ENCODE peak calls at places on chromosomes 11 and 22, in four cellular contexts. One of them, this sample, is unnamed.

GRCh38 chr11:96484361-96484760 is 94.5 kb downstream of the JRKL start:
- DNase-seq in GM20000: no peak
- DNase-seq in mesendoderm: no peak
- DNase-seq in activated T-helper 9 cell treated with anti-CD3 and anti-CD28 coated beads, Interleukin-2, amount 50 U/mL, for 16 hours: no peak
- DNase-seq in this sample: no peak

GRCh38 chr22:37232140-37232998 is 11.7 kb downstream of the RAC2 start:
- DNase-seq in GM20000: no peak
- DNase-seq in mesendoderm: no peak
- DNase-seq in activated T-helper 9 cell treated with anti-CD3 and anti-CD28 coated beads, Interleukin-2, amount 50 U/mL, for 16 hours: no peak
- DNase-seq in this sample: no peak

GRCh38 chr11:108938604-108939003 is 273.7 kb downstream of the DDX10 start:
- DNase-seq in mesendoderm: no peak
- DNase-seq in activated T-helper 9 cell treated with anti-CD3 and anti-CD28 coated beads, Interleukin-2, amount 50 U/mL, for 16 hours: no peak
- DNase-seq in GM20000: no peak
- DNase-seq in this sample: no peak

GRCh38 chr22:39414886-39415285 is 15.3 kb downstream of the TAB1 start:
- DNase-seq in mesendoderm: no peak
- DNase-seq in activated T-helper 9 cell treated with anti-CD3 and anti-CD28 coated beads, Interleukin-2, amount 50 U/mL, for 16 hours: no peak
- DNase-seq in GM20000: no peak
- DNase-seq in this sample: no peak

GRCh38 chr11:107591446-107592236 is 694 bp downstream of the ELMOD1 start:
- DNase-seq in GM20000: peak; percentile 60
- DNase-seq in mesendoderm: peak; percentile 44
- DNase-seq in activated T-helper 9 cell treated with anti-CD3 and anti-CD28 coated beads, Interleukin-2, amount 50 U/mL, for 16 hours: peak; percentile 21
- DNase-seq in this sample: peak; percentile 43

GRCh38 chr11:122746050-122746478 is 90.5 kb downstream of the UBASH3B start:
- DNase-seq in mesendoderm: no peak
- DNase-seq in activated T-helper 9 cell treated with anti-CD3 and anti-CD28 coated beads, Interleukin-2, amount 50 U/mL, for 16 hours: peak; percentile 33
- DNase-seq in GM20000: peak; percentile 76
- DNase-seq in this sample: no peak

GRCh38 chr11:111406091-111406490 is 27.0 kb upstream of the POU2AF1 start:
- DNase-seq in GM20000: no peak
- DNase-seq in activated T-helper 9 cell treated with anti-CD3 and anti-CD28 coated beads, Interleukin-2, amount 50 U/mL, for 16 hours: no peak
- DNase-seq in mesendoderm: no peak
- DNase-seq in this sample: no peak

GRCh38 chr11:15053201-15053685 is 20.1 kb upstream of the CALCB start:
- DNase-seq in activated T-helper 9 cell treated with anti-CD3 and anti-CD28 coated beads, Interleukin-2, amount 50 U/mL, for 16 hours: no peak
- DNase-seq in mesendoderm: peak; percentile 23
- DNase-seq in GM20000: no peak
- DNase-seq in this sample: no peak

GRCh38 chr22:38728899-38729796 is 23.4 kb downstream of the GTPBP1 start:
- DNase-seq in activated T-helper 9 cell treated with anti-CD3 and anti-CD28 coated beads, Interleukin-2, amount 50 U/mL, for 16 hours: no peak
- DNase-seq in GM20000: no peak
- DNase-seq in mesendoderm: no peak
- DNase-seq in this sample: no peak

GRCh38 chr22:46150615-46151423 is 493 bp downstream of the PPARA start:
- DNase-seq in GM20000: peak; percentile 85
- DNase-seq in activated T-helper 9 cell treated with anti-CD3 and anti-CD28 coated beads, Interleukin-2, amount 50 U/mL, for 16 hours: peak; percentile 54
- DNase-seq in mesendoderm: no peak
- DNase-seq in this sample: no peak

GRCh38 chr22:38239101-38239761 is 33.6 kb downstream of the TMEM184B start:
- DNase-seq in activated T-helper 9 cell treated with anti-CD3 and anti-CD28 coated beads, Interleukin-2, amount 50 U/mL, for 16 hours: no peak
- DNase-seq in GM20000: no peak
- DNase-seq in mesendoderm: peak; percentile 37
- DNase-seq in this sample: peak; percentile 89

GRCh38 chr22:39176067-39176621 is 23.7 kb upstream of the CBX7 start:
- DNase-seq in GM20000: no peak
- DNase-seq in mesendoderm: peak; percentile 90
- DNase-seq in activated T-helper 9 cell treated with anti-CD3 and anti-CD28 coated beads, Interleukin-2, amount 50 U/mL, for 16 hours: no peak
- DNase-seq in this sample: peak; percentile 79

GRCh38 chr11:58921778-58922390 is 17.4 kb upstream of the GLYATL1 start:
- DNase-seq in mesendoderm: no peak
- DNase-seq in GM20000: no peak
- DNase-seq in activated T-helper 9 cell treated with anti-CD3 and anti-CD28 coated beads, Interleukin-2, amount 50 U/mL, for 16 hours: no peak
- DNase-seq in this sample: no peak

GRCh38 chr11:60959445-60959844 is 7.5 kb upstream of the SLC15A3 start:
- DNase-seq in activated T-helper 9 cell treated with anti-CD3 and anti-CD28 coated beads, Interleukin-2, amount 50 U/mL, for 16 hours: no peak
- DNase-seq in mesendoderm: no peak
- DNase-seq in GM20000: no peak
- DNase-seq in this sample: no peak

GRCh38 chr11:69203901-69204245 is 48.1 kb downstream of the SMIM38 start:
- DNase-seq in mesendoderm: no peak
- DNase-seq in GM20000: no peak
- DNase-seq in activated T-helper 9 cell treated with anti-CD3 and anti-CD28 coated beads, Interleukin-2, amount 50 U/mL, for 16 hours: no peak
- DNase-seq in this sample: no peak

GRCh38 chr22:46042786-46043185 is 65.8 kb upstream of the WNT7B start:
- DNase-seq in activated T-helper 9 cell treated with anti-CD3 and anti-CD28 coated beads, Interleukin-2, amount 50 U/mL, for 16 hours: no peak
- DNase-seq in mesendoderm: no peak
- DNase-seq in GM20000: no peak
- DNase-seq in this sample: peak; percentile 25

GRCh38 chr22:40955516-40955915 is 4.3 kb downstream of the RBX1 start:
- DNase-seq in activated T-helper 9 cell treated with anti-CD3 and anti-CD28 coated beads, Interleukin-2, amount 50 U/mL, for 16 hours: no peak
- DNase-seq in GM20000: no peak
- DNase-seq in mesendoderm: no peak
- DNase-seq in this sample: no peak

GRCh38 chr11:115470928-115471327 is 33.3 kb downstream of the CADM1 start:
- DNase-seq in GM20000: no peak
- DNase-seq in activated T-helper 9 cell treated with anti-CD3 and anti-CD28 coated beads, Interleukin-2, amount 50 U/mL, for 16 hours: no peak
- DNase-seq in mesendoderm: no peak
- DNase-seq in this sample: no peak

GRCh38 chr11:74824285-74824982 is 75.8 kb downstream of the RNF169 start:
- DNase-seq in mesendoderm: no peak
- DNase-seq in activated T-helper 9 cell treated with anti-CD3 and anti-CD28 coated beads, Interleukin-2, amount 50 U/mL, for 16 hours: no peak
- DNase-seq in GM20000: no peak
- DNase-seq in this sample: no peak

GRCh38 chr11:19658344-19658743 is 54.3 kb upstream of the NAV2 start:
- DNase-seq in mesendoderm: no peak
- DNase-seq in activated T-helper 9 cell treated with anti-CD3 and anti-CD28 coated beads, Interleukin-2, amount 50 U/mL, for 16 hours: no peak
- DNase-seq in GM20000: no peak
- DNase-seq in this sample: peak; percentile 5

GRCh38 chr11:111162306-111162705 is 83.2 kb upstream of the POU2AF2 start:
- DNase-seq in activated T-helper 9 cell treated with anti-CD3 and anti-CD28 coated beads, Interleukin-2, amount 50 U/mL, for 16 hours: no peak
- DNase-seq in mesendoderm: peak; percentile 72
- DNase-seq in GM20000: no peak
- DNase-seq in this sample: peak; percentile 29

GRCh38 chr22:24134090-24134846 is 47.0 kb upstream of the SUSD2 start:
- DNase-seq in activated T-helper 9 cell treated with anti-CD3 and anti-CD28 coated beads, Interleukin-2, amount 50 U/mL, for 16 hours: peak; percentile 17
- DNase-seq in mesendoderm: peak; percentile 37
- DNase-seq in GM20000: no peak
- DNase-seq in this sample: no peak

GRCh38 chr11:134050541-134051383 is 18.1 kb upstream of the JAM3 start:
- DNase-seq in GM20000: peak; percentile 89
- DNase-seq in activated T-helper 9 cell treated with anti-CD3 and anti-CD28 coated beads, Interleukin-2, amount 50 U/mL, for 16 hours: peak; percentile 56
- DNase-seq in mesendoderm: no peak
- DNase-seq in this sample: peak; percentile 35

GRCh38 chr22:23070418-23071162 is at the start of gene GNAZ:
- DNase-seq in activated T-helper 9 cell treated with anti-CD3 and anti-CD28 coated beads, Interleukin-2, amount 50 U/mL, for 16 hours: peak; percentile 13
- DNase-seq in mesendoderm: peak; percentile 30
- DNase-seq in GM20000: no peak
- DNase-seq in this sample: no peak

This sample was measured in HCEC 1CT.